ENCODE peak calls at places on chromosomes 13 and 19, in eight cellular contexts. H is thoracic aorta; Q is breast epithelium; A is CD8-positive, alpha-beta T cell; O is H1; L is kidney; I is PC-3; M is astrocyte. V is an unnamed sample. For H3K4me1 and H3K9me3, the result is how much of the 10 kb centered on the place peaks cover.

GRCh38 chr13:95955255-95955654 is 97.9 kb downstream of the UGGT2 start:
- DNase-seq in H (no peak), Q (no peak), A (no peak), O (no peak), L (no peak), I (no peak), M (no peak), V (no peak)

GRCh38 chr13:108917581-108917980 is 288.2 kb downstream of the MYO16 start:
- DNase-seq in H (no peak), Q (no peak), A (no peak), O (no peak), L (no peak), I (peak), M (peak), V (peak)

GRCh38 chr19:1832046-1832663 is 16.1 kb downstream of the REXO1 start:
- DNase-seq in H (no peak), Q (no peak), A (no peak), O (no peak), L (no peak), I (no peak), M (no peak), V (no peak)

GRCh38 chr19:7625763-7626372 is 3.5 kb downstream of the XAB2 start:
- DNase-seq in H (no peak), Q (no peak), A (no peak), O (no peak), L (no peak), I (no peak), M (no peak), V (no peak)

GRCh38 chr19:7145494-7145893 is 76.0 kb downstream of the ZNF557 start:
- DNase-seq in H (no peak), Q (no peak), A (no peak), O (no peak), L (no peak), I (peak), M (no peak), V (no peak)

GRCh38 chr19:2188708-2189385 is 25.1 kb downstream of the DOT1L start:
- DNase-seq in H (no peak), Q (no peak), A (no peak), O (no peak), L (no peak), I (no peak), M (no peak), V (no peak)

GRCh38 chr13:113584205-113584869 is at the start of gene TFDP1:
- DNase-seq in H (no peak), Q (peak), A (peak), O (peak), L (peak), I (peak), M (peak), V (peak)

GRCh38 chr13:51396352-51396751 is 56.5 kb downstream of the INTS6 start:
- DNase-seq in H (no peak), Q (no peak), A (no peak), O (no peak), L (no peak), I (no peak), M (no peak), V (peak)

GRCh38 chr19:18423258-18424020 is 4.2 kb downstream of the SSBP4 start:
- DNase-seq in H (no peak), Q (no peak), A (no peak), O (no peak), L (peak), I (no peak), M (no peak), V (no peak)

GRCh38 chr19:29546583-29547190 is 20.9 kb downstream of the VSTM2B start:
- DNase-seq in H (no peak), Q (peak), A (no peak), O (no peak), L (peak), I (no peak), M (no peak), V (no peak)

DNA sequence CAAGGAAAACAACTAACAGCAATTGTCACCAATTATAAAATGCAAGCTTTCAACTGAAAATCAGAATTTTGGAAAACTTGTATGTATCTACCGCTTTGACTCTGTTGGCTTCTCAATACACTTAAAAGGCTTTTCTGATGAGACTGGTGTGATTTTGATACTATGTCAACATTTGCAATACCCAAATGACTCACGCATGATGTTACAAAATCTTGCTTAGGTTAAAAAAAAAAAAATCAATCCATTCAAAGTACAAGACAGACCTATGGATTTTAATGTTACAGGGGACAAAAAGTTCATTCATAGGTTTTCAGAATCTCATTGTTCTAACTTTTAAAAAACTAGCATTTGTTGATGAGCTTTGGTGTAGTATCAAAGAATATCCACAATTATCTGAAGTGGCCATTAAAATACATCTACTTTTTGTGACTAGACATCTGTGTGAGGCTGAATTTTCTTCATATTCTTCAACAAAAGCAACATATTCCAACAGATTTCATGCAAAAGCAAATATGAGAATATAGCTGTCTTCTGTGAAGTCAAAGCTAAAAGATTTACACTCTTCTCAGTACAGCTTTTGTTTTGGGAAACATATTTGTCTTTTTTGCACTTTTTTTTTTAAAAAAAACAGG is 10.7 kb downstream of the ELF1 start:
- DNase-seq in H (no peak), Q (no peak), A (no peak), O (no peak), L (no peak), I (peak), M (peak), V (peak)
- H3K4me1 ChIP-seq in H (under half), Q (under half), A (half or more), O (under half), L (under half), I (under half), M (under half), V (under half)

DNA sequence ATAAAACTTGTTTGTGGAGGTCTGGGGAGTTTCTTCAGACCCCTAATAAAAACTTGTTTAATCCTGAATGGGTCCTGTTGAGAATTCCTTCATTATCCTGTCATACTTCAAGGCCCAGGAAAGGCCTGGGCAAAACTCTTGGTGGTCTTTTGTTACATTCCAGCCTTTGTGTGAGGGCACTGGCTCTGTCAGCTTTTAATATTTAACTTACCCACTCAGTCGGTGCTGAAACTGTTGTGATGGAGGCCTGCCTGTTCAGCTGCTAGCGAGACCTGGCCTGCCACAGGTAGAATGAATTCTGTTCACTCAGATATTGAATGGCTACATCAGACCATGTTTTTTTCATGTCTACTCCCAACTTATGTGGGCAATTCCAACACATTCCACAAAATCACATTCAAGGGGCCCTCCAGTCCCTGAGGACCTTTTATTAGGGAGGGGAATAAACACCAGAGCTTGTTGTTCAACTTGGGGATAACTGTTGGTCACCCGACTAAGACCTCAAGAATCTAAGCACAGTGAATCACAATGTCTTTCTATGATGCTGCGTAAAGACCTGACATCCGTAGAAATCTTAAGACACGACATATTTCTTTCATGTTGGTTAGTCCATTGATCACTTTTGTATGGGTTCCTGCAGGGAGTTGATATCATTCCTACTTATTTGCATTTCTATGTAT is 12.5 kb downstream of the NLRP8 start:
- DNase-seq in H (no peak), Q (no peak), A (no peak), O (no peak), L (no peak), I (no peak), M (no peak), V (no peak)
- H3K9me3 ChIP-seq in H (under half), Q (under half), A (under half), O (half or more), L (under half), I (under half), M (under half), V (under half)

DNA sequence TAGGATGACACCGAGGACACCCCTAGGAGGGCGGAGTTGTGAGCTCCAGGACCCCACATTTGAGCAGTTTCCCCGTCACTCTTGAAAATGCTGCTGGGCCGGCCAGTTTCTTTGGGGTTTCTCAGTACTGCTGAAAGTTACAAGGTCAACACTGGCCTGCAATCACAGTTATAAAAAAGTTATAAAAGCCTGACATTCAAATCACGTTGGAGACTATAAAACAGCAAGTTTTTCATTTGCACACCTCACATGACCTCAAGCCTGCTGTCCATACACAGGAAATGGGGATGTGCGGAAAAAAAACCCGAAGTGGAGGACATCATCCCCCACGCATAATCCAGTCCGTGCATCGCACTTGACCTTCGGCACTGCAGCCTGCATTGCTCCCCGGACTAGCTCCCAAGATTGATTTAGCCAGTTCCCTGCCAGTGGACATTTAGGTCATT is 27.0 kb downstream of the DNM2 start:
- DNase-seq in H (no peak), Q (no peak), A (no peak), O (no peak), L (no peak), I (no peak), M (no peak), V (no peak)
- H3K4me1 ChIP-seq in H (half or more), Q (under half), A (under half), O (under half), L (half or more), I (under half), M (under half), V (under half)

DNA sequence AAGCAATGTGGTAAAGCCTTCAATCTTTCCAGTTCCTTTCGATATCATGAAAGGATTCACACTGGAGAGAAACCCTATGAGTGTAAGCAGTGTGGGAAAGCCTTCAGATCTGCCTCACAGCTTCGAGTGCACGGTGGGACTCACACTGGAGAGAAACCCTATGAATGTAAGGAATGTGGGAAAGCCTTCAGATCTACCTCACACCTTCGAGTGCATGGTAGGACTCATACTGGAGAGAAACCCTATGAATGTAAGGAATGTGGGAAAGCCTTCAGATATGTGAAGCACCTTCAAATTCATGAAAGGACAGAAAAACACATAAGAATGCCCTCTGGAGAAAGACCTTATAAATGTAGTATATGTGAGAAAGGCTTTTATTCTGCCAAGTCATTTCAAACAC is 15.6 kb upstream of the ZNF763 start:
- DNase-seq in H (no peak), Q (no peak), A (no peak), O (no peak), L (no peak), I (no peak), M (peak), V (no peak)
- H3K9me3 ChIP-seq in H (half or more), Q (half or more), A (half or more), O (half or more), L (half or more), I (half or more), M (half or more), V (half or more)

DNA sequence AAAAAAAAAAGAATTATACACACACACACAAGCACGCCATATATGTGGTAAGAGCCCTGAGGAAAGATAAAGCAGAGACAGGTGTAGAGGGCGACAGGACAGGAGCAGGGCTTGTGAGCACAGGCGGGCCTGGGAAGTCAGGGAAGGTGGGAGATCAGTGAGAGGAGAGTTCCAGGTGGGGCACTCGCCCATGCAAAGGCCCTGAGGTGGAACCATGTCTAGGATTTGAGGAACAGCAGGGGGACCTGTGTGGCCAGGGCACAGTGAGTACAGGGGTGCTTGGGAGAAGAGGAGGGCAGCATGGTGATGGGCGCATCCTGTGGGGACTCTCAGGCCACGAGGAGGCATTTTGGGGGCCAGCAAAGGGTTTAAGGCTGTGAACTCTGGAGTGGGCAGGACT is 32.5 kb upstream of the NCCRP1 start:
- DNase-seq in H (no peak), Q (no peak), A (no peak), O (no peak), L (no peak), I (no peak), M (no peak), V (no peak)
- H3K4me1 ChIP-seq in H (under half), Q (under half), A (under half), O (under half), L (under half), I (under half), M (under half), V (under half)

GRCh38 chr19:11783767-11784166 is 14.6 kb upstream of the ZNF491 start:
- DNase-seq in H (no peak), Q (no peak), A (no peak), O (no peak), L (no peak), I (no peak), M (no peak), V (no peak)

GRCh38 chr19:11781295-11782057 is 14.7 kb downstream of the ZNF441 start:
- DNase-seq in H (no peak), Q (no peak), A (no peak), O (no peak), L (no peak), I (no peak), M (no peak), V (no peak)

GRCh38 chr19:11784356-11784755 is 14.0 kb upstream of the ZNF491 start:
- DNase-seq in H (no peak), Q (no peak), A (no peak), O (no peak), L (no peak), I (no peak), M (no peak), V (no peak)

GRCh38 chr19:11780431-11781020 is 13.7 kb downstream of the ZNF441 start:
- DNase-seq in H (no peak), Q (no peak), A (no peak), O (no peak), L (no peak), I (no peak), M (no peak), V (no peak)
- H3K9me3 ChIP-seq in H (half or more), Q (half or more), A (half or more), O (half or more), L (half or more), I (half or more), M (half or more), V (half or more)

GRCh38 chr13:55000844-55001243 is 1972.2 kb downstream of the OLFM4 start:
- DNase-seq in H (no peak), Q (no peak), A (no peak), O (no peak), L (no peak), I (no peak), M (no peak), V (no peak)

GRCh38 chr13:55001881-55002280 is 1973.3 kb downstream of the OLFM4 start:
- DNase-seq in H (no peak), Q (no peak), A (no peak), O (no peak), L (no peak), I (no peak), M (no peak), V (no peak)

DNA sequence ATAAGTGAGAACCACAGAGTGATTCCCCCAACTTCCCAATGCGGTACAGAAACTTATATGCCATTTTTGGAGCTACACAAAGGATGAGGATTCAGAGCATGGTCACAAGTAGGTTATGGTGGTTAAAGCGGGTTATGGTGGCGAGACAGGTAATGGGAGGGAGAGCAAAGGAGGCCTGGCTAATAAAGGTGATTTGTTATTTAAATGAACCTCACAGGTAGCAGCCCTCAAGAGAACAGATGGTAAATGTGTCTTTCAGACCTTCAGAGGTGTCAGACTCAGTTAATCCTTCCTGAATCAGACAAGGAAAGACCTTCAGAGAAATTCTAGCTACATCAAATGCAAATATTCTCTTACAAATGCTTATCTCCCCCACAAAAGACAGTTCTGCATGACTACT is 1971.4 kb downstream of the OLFM4 start:
- DNase-seq in H (no peak), Q (no peak), A (no peak), O (no peak), L (no peak), I (no peak), M (no peak), V (no peak)
- H3K4me1 ChIP-seq in H (under half), Q (under half), A (under half), O (under half), L (under half), I (under half), M (under half), V (under half)

DNA sequence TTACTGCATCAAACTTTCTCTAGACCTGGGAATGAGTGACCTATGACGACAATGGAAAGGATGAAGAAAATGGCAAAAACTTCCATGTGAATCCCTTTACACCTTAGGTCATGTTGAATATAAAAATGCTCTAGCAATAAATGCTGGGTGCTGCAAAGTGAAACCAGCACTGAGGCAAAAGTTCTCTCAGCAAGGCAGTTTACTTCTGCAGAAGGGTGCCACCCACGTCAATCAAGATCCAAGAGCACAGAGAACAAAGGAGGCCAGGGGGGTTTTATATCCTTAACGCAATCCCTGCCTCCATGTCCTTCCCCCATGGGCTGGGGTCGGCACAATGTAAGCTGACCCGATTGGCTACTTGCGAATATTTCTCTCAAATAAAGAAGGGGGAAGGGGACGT is 38.7 kb downstream of the ZNF333 start:
- DNase-seq in H (no peak), Q (no peak), A (no peak), O (no peak), L (no peak), I (no peak), M (no peak), V (no peak)
- H3K9me3 ChIP-seq in H (half or more), Q (under half), A (under half), O (under half), L (under half), I (under half), M (under half), V (under half)